ENCODE peak calls at places on chromosomes 16 and 17, in nine cellular contexts. S, O, D, Q, N, C, I, Z and L are unnamed samples.

GRCh38 chr17:75530837-75531723 is 5.6 kb downstream of the LLGL2 start:
- DNase-seq in S (peak; percentile 55), O (no peak), D (no peak), Q (no peak), N (no peak), C (no peak), I (no peak), Z (no peak), L (no peak)

GRCh38 chr16:69709456-69710084 is 16.8 kb downstream of the NQO1 start:
- DNase-seq in S (no peak), O (peak; percentile 53), D (no peak), Q (no peak), N (no peak), C (no peak), I (no peak), Z (no peak), L (no peak)

GRCh38 chr17:199806-200603 is 18.6 kb upstream of the DOC2B start:
- DNase-seq in S (no peak), O (no peak), D (no peak), Q (no peak), N (peak; percentile 30), C (peak; percentile 79), I (no peak), Z (no peak), L (no peak)

GRCh38 chr17:77842148-77842905 is 116.2 kb upstream of the TNRC6C start:
- DNase-seq in S (no peak), O (no peak), D (peak; percentile 29), Q (no peak), N (peak; percentile 33), C (peak; percentile 41), I (no peak), Z (no peak), L (no peak)

GRCh38 chr17:73156887-73157870 is 7.6 kb upstream of the SSTR2 start:
- DNase-seq in S (no peak), O (no peak), D (no peak), Q (no peak), N (no peak), C (no peak), I (no peak), Z (no peak), L (no peak)

GRCh38 chr16:56847173-56847948 is 17.6 kb upstream of the SLC12A3 start:
- DNase-seq in S (no peak), O (no peak), D (no peak), Q (no peak), N (no peak), C (peak; percentile 77), I (no peak), Z (no peak), L (no peak)

GRCh38 chr17:35167046-35167445 is 19.4 kb downstream of the UNC45B start:
- DNase-seq in S (no peak), O (no peak), D (no peak), Q (no peak), N (no peak), C (no peak), I (no peak), Z (no peak), L (no peak)

GRCh38 chr17:49277638-49278037 is 47.1 kb upstream of the PHOSPHO1 start:
- DNase-seq in S (no peak), O (no peak), D (no peak), Q (no peak), N (no peak), C (no peak), I (no peak), Z (no peak), L (no peak)

GRCh38 chr16:85652431-85653221 is 36.1 kb downstream of the GINS2 start:
- DNase-seq in S (peak; percentile 63), O (no peak), D (peak; percentile 61), Q (no peak), N (peak; percentile 74), C (no peak), I (no peak), Z (peak; percentile 66), L (no peak)

GRCh38 chr17:80029235-80029974 is 6.3 kb downstream of the TBC1D16 start:
- DNase-seq in S (peak; percentile 77), O (no peak), D (peak; percentile 68), Q (no peak), N (peak; percentile 79), C (no peak), I (no peak), Z (peak; percentile 95), L (peak; percentile 95)

GRCh38 chr16:16025214-16025968 is 76.0 kb downstream of the ABCC1 start:
- DNase-seq in S (no peak), O (no peak), D (no peak), Q (no peak), N (no peak), C (no peak), I (peak; percentile 6), Z (peak; percentile 60), L (peak; percentile 65)

GRCh38 chr16:56549744-56550385 is 15.0 kb upstream of the MT4 start:
- DNase-seq in S (no peak), O (no peak), D (no peak), Q (no peak), N (no peak), C (no peak), I (no peak), Z (no peak), L (no peak)

GRCh38 chr17:60163108-60163784 is 13.5 kb downstream of the CA4 start:
- DNase-seq in S (no peak), O (no peak), D (no peak), Q (no peak), N (no peak), C (no peak), I (no peak), Z (no peak), L (no peak)

GRCh38 chr17:60164697-60165096 is 14.9 kb downstream of the CA4 start:
- DNase-seq in S (no peak), O (no peak), D (no peak), Q (no peak), N (no peak), C (no peak), I (no peak), Z (no peak), L (no peak)

GRCh38 chr17:60165976-60166375 is 16.2 kb downstream of the CA4 start:
- DNase-seq in S (peak; percentile 69), O (no peak), D (peak; percentile 76), Q (no peak), N (no peak), C (no peak), I (no peak), Z (no peak), L (no peak)

GRCh38 chr17:60164164-60164563 is 14.4 kb downstream of the CA4 start:
- DNase-seq in S (no peak), O (no peak), D (no peak), Q (no peak), N (no peak), C (no peak), I (no peak), Z (no peak), L (no peak)

DNA sequence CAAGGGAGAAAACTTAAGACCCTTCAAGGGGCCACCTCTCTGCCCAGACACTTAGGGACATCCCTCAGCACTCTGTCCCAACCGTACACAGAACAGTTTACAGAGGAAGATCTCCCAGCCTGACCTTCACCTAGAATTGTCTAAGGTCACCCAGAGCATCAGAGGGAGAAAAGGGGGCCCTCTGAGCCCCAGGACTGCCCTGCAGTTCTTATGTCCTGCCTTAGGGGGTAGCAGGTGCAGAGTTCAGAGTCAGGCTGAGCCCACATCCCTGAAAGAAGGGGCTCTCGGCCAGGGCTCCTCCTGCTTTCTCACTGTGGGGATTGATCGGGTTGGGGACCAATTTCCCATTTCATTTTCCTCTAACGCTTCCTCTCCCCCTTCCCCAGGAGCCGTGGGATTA is 15.4 kb downstream of the CA4 start:
- DNase-seq in S (no peak), O (no peak), D (no peak), Q (no peak), N (no peak), C (no peak), I (no peak), Z (no peak), L (no peak)
- H3K27ac ChIP-seq in S (no peak overlapping the region), O (no peak overlapping the region), D (no peak overlapping the region), Q (no peak overlapping the region), N (no peak overlapping the region), C (no peak overlapping the region), I (no peak overlapping the region), Z (no peak overlapping the region), L (no peak overlapping the region)

GRCh38 chr17:50847566-50847965 is 12.2 kb downstream of the WFIKKN2 start:
- DNase-seq in S (no peak), O (no peak), D (no peak), Q (no peak), N (no peak), C (no peak), I (no peak), Z (no peak), L (no peak)

GRCh38 chr17:50848039-50848438 is 12.7 kb downstream of the WFIKKN2 start:
- DNase-seq in S (no peak), O (no peak), D (no peak), Q (no peak), N (no peak), C (no peak), I (no peak), Z (no peak), L (no peak)

GRCh38 chr17:50844117-50844700 is 8.8 kb downstream of the WFIKKN2 start:
- DNase-seq in S (no peak), O (no peak), D (no peak), Q (no peak), N (no peak), C (no peak), I (no peak), Z (no peak), L (no peak)

GRCh38 chr17:50843150-50843905 is 7.9 kb downstream of the WFIKKN2 start:
- DNase-seq in S (no peak), O (no peak), D (no peak), Q (no peak), N (no peak), C (no peak), I (no peak), Z (no peak), L (no peak)

GRCh38 chr17:50845260-50846147 is 10.1 kb downstream of the WFIKKN2 start:
- DNase-seq in S (no peak), O (no peak), D (no peak), Q (no peak), N (no peak), C (no peak), I (no peak), Z (no peak), L (no peak)
- H3K36me3 ChIP-seq in S (no peaks in the 10 kb centered on the region), O (no peaks in the 10 kb centered on the region), D (no peaks in the 10 kb centered on the region), Q (no peaks in the 10 kb centered on the region), N (no peaks in the 10 kb centered on the region), C (no peaks in the 10 kb centered on the region), I (no peaks in the 10 kb centered on the region), Z (no peaks in the 10 kb centered on the region), L (no peaks in the 10 kb centered on the region)

GRCh38 chr16:3960049-3960809 is 79.7 kb upstream of the CREBBP start:
- DNase-seq in S (no peak), O (no peak), D (no peak), Q (no peak), N (no peak), C (no peak), I (no peak), Z (no peak), L (no peak)
- H3K4me3 ChIP-seq in S (peak overlapping the region; percentile 34), O (peak overlapping the region; percentile 37), D (peak overlapping the region; percentile 23), Q (no peak overlapping the region), N (peak overlapping the region; percentile 46), C (peak overlapping the region; percentile 7), I (peak overlapping the region; percentile 22), Z (peak overlapping the region; percentile 51), L (peak overlapping the region; percentile 43)

DNA sequence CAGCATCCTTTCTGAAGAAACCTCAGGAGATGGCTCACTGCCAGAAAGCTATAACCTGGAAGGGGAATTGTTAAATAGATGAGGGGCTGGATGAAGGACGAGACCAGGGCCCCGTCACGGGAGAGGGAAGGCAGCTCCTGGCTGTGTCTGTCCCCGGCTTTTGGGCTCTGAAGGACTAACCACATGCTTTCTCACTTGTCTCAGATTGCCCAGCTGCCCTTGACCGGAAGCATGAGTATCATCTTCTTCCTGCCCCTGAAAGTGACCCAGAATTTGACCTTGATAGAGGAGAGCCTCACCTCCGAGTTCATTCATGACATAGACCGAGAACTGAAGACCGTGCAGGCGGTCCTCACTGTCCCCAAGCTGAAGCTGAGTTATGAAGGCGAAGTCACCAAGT is 14.5 kb downstream of the SERPINF1 start:
- DNase-seq in S (no peak), O (no peak), D (no peak), Q (no peak), N (no peak), C (no peak), I (no peak), Z (no peak), L (no peak)
- H3K27ac ChIP-seq in S (peak overlapping the region; percentile 9), O (no peak overlapping the region), D (no peak overlapping the region), Q (no peak overlapping the region), N (no peak overlapping the region), C (no peak overlapping the region), I (no peak overlapping the region), Z (no peak overlapping the region), L (no peak overlapping the region)